ENCODE peak calls at places on chromosomes 16 and 17, in six cellular contexts. One of them, this sample, is unnamed.

GRCh38 chr17:19867094-19867653 is 562 bp downstream of the ULK2 start:
- DNase-seq in HCT116: peak
- DNase-seq in transverse colon: peak
- DNase-seq in GM23338: peak
- DNase-seq in stomach: peak
- DNase-seq in SK-N-SH: peak
- DNase-seq in this sample: peak

GRCh38 chr17:8140058-8140412 is 12.2 kb downstream of the PER1 start:
- DNase-seq in transverse colon: no peak
- DNase-seq in HCT116: no peak
- DNase-seq in stomach: no peak
- DNase-seq in SK-N-SH: peak
- DNase-seq in GM23338: no peak
- DNase-seq in this sample: no peak

GRCh38 chr17:47905221-47905733 is 9.2 kb downstream of the SP2 start:
- DNase-seq in transverse colon: peak
- DNase-seq in stomach: peak
- DNase-seq in GM23338: no peak
- DNase-seq in HCT116: no peak
- DNase-seq in SK-N-SH: no peak
- DNase-seq in this sample: no peak

GRCh38 chr17:8151641-8152111 is 528 bp downstream of the PER1 start:
- DNase-seq in HCT116: no peak
- DNase-seq in stomach: peak
- DNase-seq in GM23338: peak
- DNase-seq in SK-N-SH: no peak
- DNase-seq in transverse colon: peak
- DNase-seq in this sample: no peak

GRCh38 chr17:37672545-37673078 is 29.4 kb upstream of the DDX52 start:
- DNase-seq in SK-N-SH: no peak
- DNase-seq in GM23338: no peak
- DNase-seq in stomach: no peak
- DNase-seq in HCT116: no peak
- DNase-seq in transverse colon: no peak
- DNase-seq in this sample: no peak

GRCh38 chr17:57902800-57903759 is 52.1 kb downstream of the CUEDC1 start:
- DNase-seq in SK-N-SH: no peak
- DNase-seq in stomach: peak
- DNase-seq in transverse colon: peak
- DNase-seq in HCT116: peak
- DNase-seq in GM23338: no peak
- DNase-seq in this sample: peak

GRCh38 chr16:15879255-15879804 is 9.1 kb downstream of the CEP20 start:
- DNase-seq in HCT116: no peak
- DNase-seq in SK-N-SH: no peak
- DNase-seq in stomach: no peak
- DNase-seq in GM23338: no peak
- DNase-seq in transverse colon: no peak
- DNase-seq in this sample: no peak

GRCh38 chr17:40153603-40154238 is 13.4 kb downstream of the CASC3 start:
- DNase-seq in transverse colon: no peak
- DNase-seq in stomach: no peak
- DNase-seq in GM23338: no peak
- DNase-seq in HCT116: no peak
- DNase-seq in SK-N-SH: no peak
- DNase-seq in this sample: no peak

GRCh38 chr16:68750243-68750642 is 13.2 kb downstream of the CDH1 start:
- DNase-seq in transverse colon: no peak
- DNase-seq in SK-N-SH: no peak
- DNase-seq in stomach: no peak
- DNase-seq in GM23338: no peak
- DNase-seq in HCT116: no peak
- DNase-seq in this sample: no peak

GRCh38 chr16:11886881-11887280 is 28.9 kb downstream of the GSPT1 start:
- DNase-seq in stomach: no peak
- DNase-seq in GM23338: no peak
- DNase-seq in SK-N-SH: no peak
- DNase-seq in HCT116: no peak
- DNase-seq in transverse colon: no peak
- DNase-seq in this sample: no peak

GRCh38 chr17:2962729-2963128 is 100.7 kb downstream of the OR1D5 start:
- DNase-seq in transverse colon: no peak
- DNase-seq in HCT116: no peak
- DNase-seq in stomach: no peak
- DNase-seq in SK-N-SH: no peak
- DNase-seq in GM23338: no peak
- DNase-seq in this sample: no peak

GRCh38 chr17:40579471-40579870 is 14.2 kb upstream of the CCR7 start:
- DNase-seq in stomach: no peak
- DNase-seq in SK-N-SH: no peak
- DNase-seq in transverse colon: no peak
- DNase-seq in HCT116: no peak
- DNase-seq in GM23338: no peak
- DNase-seq in this sample: no peak

GRCh38 chr16:53566568-53566967 is 63.6 kb upstream of the AKTIP start:
- DNase-seq in HCT116: no peak
- DNase-seq in GM23338: no peak
- DNase-seq in transverse colon: no peak
- DNase-seq in SK-N-SH: no peak
- DNase-seq in stomach: no peak
- DNase-seq in this sample: no peak

GRCh38 chr17:9810100-9810949 is 11.6 kb downstream of the GSG1L2 start:
- DNase-seq in transverse colon: no peak
- DNase-seq in HCT116: no peak
- DNase-seq in GM23338: no peak
- DNase-seq in SK-N-SH: no peak
- DNase-seq in stomach: no peak
- DNase-seq in this sample: no peak

GRCh38 chr17:21602176-21602575 is 90.1 kb upstream of the KCNJ18 start:
- DNase-seq in HCT116: no peak
- DNase-seq in SK-N-SH: no peak
- DNase-seq in stomach: no peak
- DNase-seq in GM23338: no peak
- DNase-seq in transverse colon: no peak
- DNase-seq in this sample: no peak

GRCh38 chr16:69327585-69328310 is 2.6 kb downstream of the PDF start:
- DNase-seq in SK-N-SH: no peak
- DNase-seq in stomach: no peak
- DNase-seq in GM23338: no peak
- DNase-seq in HCT116: no peak
- DNase-seq in transverse colon: no peak
- DNase-seq in this sample: no peak

GRCh38 chr17:34254651-34255380 is at the start of gene CCL2:
- DNase-seq in GM23338: peak
- DNase-seq in stomach: peak
- DNase-seq in transverse colon: peak
- DNase-seq in SK-N-SH: peak
- DNase-seq in HCT116: no peak
- DNase-seq in this sample: no peak
- TF ChIP-seq POLR2AphosphoS5 in GM23338: no peak
- TF ChIP-seq POLR2AphosphoS5 in stomach: peak
- TF ChIP-seq POLR2AphosphoS5 in transverse colon: peak
- TF ChIP-seq POLR2AphosphoS5 in SK-N-SH: peak
- TF ChIP-seq POLR2AphosphoS5 in HCT116: no peak
- TF ChIP-seq POLR2AphosphoS5 in this sample: no peak

GRCh38 chr16:728131-728889 is 1.4 kb downstream of the HAGHL start:
- DNase-seq in GM23338: peak
- DNase-seq in SK-N-SH: peak
- DNase-seq in transverse colon: peak
- DNase-seq in stomach: peak
- DNase-seq in HCT116: peak
- DNase-seq in this sample: peak
- TF ChIP-seq POLR2AphosphoS5 in GM23338: peak
- TF ChIP-seq POLR2AphosphoS5 in SK-N-SH: peak
- TF ChIP-seq POLR2AphosphoS5 in transverse colon: no peak
- TF ChIP-seq POLR2AphosphoS5 in stomach: no peak
- TF ChIP-seq POLR2AphosphoS5 in HCT116: peak
- TF ChIP-seq POLR2AphosphoS5 in this sample: no peak

GRCh38 chr17:30164531-30164930 is 47.9 kb downstream of the NSRP1 start:
- DNase-seq in SK-N-SH: no peak
- DNase-seq in transverse colon: no peak
- DNase-seq in GM23338: no peak
- DNase-seq in HCT116: no peak
- DNase-seq in stomach: no peak
- DNase-seq in this sample: no peak

GRCh38 chr17:30158896-30159625 is 42.4 kb downstream of the NSRP1 start:
- DNase-seq in SK-N-SH: no peak
- DNase-seq in HCT116: no peak
- DNase-seq in stomach: no peak
- DNase-seq in transverse colon: no peak
- DNase-seq in GM23338: no peak
- DNase-seq in this sample: no peak

GRCh38 chr17:30165960-30166359 is 49.3 kb downstream of the NSRP1 start:
- DNase-seq in stomach: no peak
- DNase-seq in SK-N-SH: no peak
- DNase-seq in GM23338: no peak
- DNase-seq in transverse colon: no peak
- DNase-seq in HCT116: no peak
- DNase-seq in this sample: no peak

GRCh38 chr17:30160419-30161172 is 44.0 kb downstream of the NSRP1 start:
- DNase-seq in stomach: no peak
- DNase-seq in transverse colon: no peak
- DNase-seq in GM23338: no peak
- DNase-seq in HCT116: no peak
- DNase-seq in SK-N-SH: no peak
- DNase-seq in this sample: no peak

DNA sequence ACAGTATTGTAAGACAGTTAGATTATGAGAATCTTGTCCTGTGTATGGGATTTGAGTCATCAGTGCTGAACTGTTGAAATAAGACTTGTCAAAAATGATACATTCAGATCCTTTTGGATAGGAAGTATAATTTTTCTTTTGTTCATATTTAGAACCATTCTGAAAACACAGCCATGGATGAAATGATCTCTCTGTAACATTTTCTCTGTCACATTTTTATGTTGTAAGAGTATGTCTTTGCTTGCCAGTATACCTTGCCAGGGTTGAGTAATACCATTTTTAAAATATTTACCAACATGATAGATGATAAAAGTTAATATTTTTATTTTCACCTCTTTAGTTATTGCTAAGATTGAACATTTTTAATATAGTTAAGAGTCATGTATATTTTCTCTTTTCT is 45.0 kb downstream of the NSRP1 start:
- DNase-seq in HCT116: no peak
- DNase-seq in transverse colon: no peak
- DNase-seq in SK-N-SH: no peak
- DNase-seq in GM23338: no peak
- DNase-seq in stomach: no peak
- DNase-seq in this sample: no peak
- TF ChIP-seq POLR2AphosphoS5 in HCT116: no peak
- TF ChIP-seq POLR2AphosphoS5 in transverse colon: no peak
- TF ChIP-seq POLR2AphosphoS5 in SK-N-SH: no peak
- TF ChIP-seq POLR2AphosphoS5 in GM23338: no peak
- TF ChIP-seq POLR2AphosphoS5 in stomach: no peak
- TF ChIP-seq POLR2AphosphoS5 in this sample: no peak

GRCh38 chr16:56262148-56262878 is 71.0 kb downstream of the GNAO1 start:
- DNase-seq in stomach: no peak
- DNase-seq in GM23338: no peak
- DNase-seq in transverse colon: peak
- DNase-seq in HCT116: no peak
- DNase-seq in SK-N-SH: no peak
- DNase-seq in this sample: no peak
- TF ChIP-seq POLR2AphosphoS5 in stomach: no peak
- TF ChIP-seq POLR2AphosphoS5 in GM23338: no peak
- TF ChIP-seq POLR2AphosphoS5 in transverse colon: no peak
- TF ChIP-seq POLR2AphosphoS5 in HCT116: no peak
- TF ChIP-seq POLR2AphosphoS5 in SK-N-SH: no peak
- TF ChIP-seq POLR2AphosphoS5 in this sample: no peak

GRCh38 chr17:81549031-81549557 is 3.1 kb downstream of the FAAP100 start:
- DNase-seq in stomach: no peak
- DNase-seq in transverse colon: no peak
- DNase-seq in HCT116: no peak
- DNase-seq in SK-N-SH: no peak
- DNase-seq in GM23338: no peak
- DNase-seq in this sample: no peak
- TF ChIP-seq POLR2AphosphoS5 in stomach: no peak
- TF ChIP-seq POLR2AphosphoS5 in transverse colon: no peak
- TF ChIP-seq POLR2AphosphoS5 in HCT116: no peak
- TF ChIP-seq POLR2AphosphoS5 in SK-N-SH: no peak
- TF ChIP-seq POLR2AphosphoS5 in GM23338: no peak
- TF ChIP-seq POLR2AphosphoS5 in this sample: no peak

This sample was measured in GM12892.